ENCODE peak calls at places on chromosomes 5 and 9, in five cellular contexts. One of them, this sample, is unnamed.

GRCh38 chr9:27451207-27451792 is 72.8 kb upstream of the IFNK start:
- DNase-seq in bronchial epithelial cell: no peak
- DNase-seq in right cardiac atrium: no peak
- DNase-seq in tibial artery: no peak
- DNase-seq in epithelial cell of proximal tubule: no peak
- DNase-seq in this sample: no peak

GRCh38 chr5:72063219-72063819 is 44.0 kb upstream of the MAP1B start:
- DNase-seq in bronchial epithelial cell: peak
- DNase-seq in right cardiac atrium: no peak
- DNase-seq in tibial artery: no peak
- DNase-seq in epithelial cell of proximal tubule: no peak
- DNase-seq in this sample: no peak

GRCh38 chr5:44821164-44821563 is 12.4 kb downstream of the MRPS30 start:
- DNase-seq in bronchial epithelial cell: no peak
- DNase-seq in right cardiac atrium: no peak
- DNase-seq in tibial artery: no peak
- DNase-seq in epithelial cell of proximal tubule: no peak
- DNase-seq in this sample: no peak

GRCh38 chr9:70285246-70285645 is 26.5 kb downstream of the SMC5 start:
- DNase-seq in bronchial epithelial cell: no peak
- DNase-seq in right cardiac atrium: no peak
- DNase-seq in tibial artery: no peak
- DNase-seq in epithelial cell of proximal tubule: no peak
- DNase-seq in this sample: no peak

GRCh38 chr5:127878174-127878750 is 175.1 kb downstream of the CCDC192 start:
- DNase-seq in bronchial epithelial cell: peak
- DNase-seq in right cardiac atrium: peak
- DNase-seq in tibial artery: no peak
- DNase-seq in epithelial cell of proximal tubule: no peak
- DNase-seq in this sample: no peak

GRCh38 chr5:141814064-141814982 is 63.9 kb downstream of the PCDH1 start:
- DNase-seq in bronchial epithelial cell: peak
- DNase-seq in right cardiac atrium: peak
- DNase-seq in tibial artery: no peak
- DNase-seq in epithelial cell of proximal tubule: no peak
- DNase-seq in this sample: no peak

GRCh38 chr9:129895376-129896268 is 60.4 kb downstream of the USP20 start:
- DNase-seq in bronchial epithelial cell: no peak
- DNase-seq in right cardiac atrium: no peak
- DNase-seq in tibial artery: no peak
- DNase-seq in epithelial cell of proximal tubule: no peak
- DNase-seq in this sample: no peak

GRCh38 chr5:157303667-157304327 is 37.9 kb downstream of the CYFIP2 start:
- DNase-seq in bronchial epithelial cell: no peak
- DNase-seq in right cardiac atrium: peak
- DNase-seq in tibial artery: no peak
- DNase-seq in epithelial cell of proximal tubule: no peak
- DNase-seq in this sample: no peak

GRCh38 chr5:68356216-68356615 is 140.7 kb downstream of the PIK3R1 start:
- DNase-seq in bronchial epithelial cell: no peak
- DNase-seq in right cardiac atrium: no peak
- DNase-seq in tibial artery: no peak
- DNase-seq in epithelial cell of proximal tubule: no peak
- DNase-seq in this sample: no peak

GRCh38 chr9:115213777-115214428 is 95.9 kb upstream of the TNC start:
- DNase-seq in bronchial epithelial cell: peak
- DNase-seq in right cardiac atrium: no peak
- DNase-seq in tibial artery: no peak
- DNase-seq in epithelial cell of proximal tubule: peak
- DNase-seq in this sample: peak

GRCh38 chr5:10854526-10855277 is 93.7 kb upstream of the DAP start:
- DNase-seq in bronchial epithelial cell: no peak
- DNase-seq in right cardiac atrium: peak
- DNase-seq in tibial artery: peak
- DNase-seq in epithelial cell of proximal tubule: peak
- DNase-seq in this sample: no peak

GRCh38 chr9:26949604-26950003 is 2.6 kb upstream of the PLAA start:
- DNase-seq in bronchial epithelial cell: peak
- DNase-seq in right cardiac atrium: no peak
- DNase-seq in tibial artery: no peak
- DNase-seq in epithelial cell of proximal tubule: no peak
- DNase-seq in this sample: no peak

GRCh38 chr5:176514244-176514918 is 22.8 kb downstream of the RNF44 start:
- DNase-seq in bronchial epithelial cell: no peak
- DNase-seq in right cardiac atrium: no peak
- DNase-seq in tibial artery: no peak
- DNase-seq in epithelial cell of proximal tubule: no peak
- DNase-seq in this sample: no peak

GRCh38 chr9:125332527-125332926 is 70.9 kb downstream of the GAPVD1 start:
- DNase-seq in bronchial epithelial cell: no peak
- DNase-seq in right cardiac atrium: no peak
- DNase-seq in tibial artery: no peak
- DNase-seq in epithelial cell of proximal tubule: no peak
- DNase-seq in this sample: no peak

GRCh38 chr5:40871177-40871576 is 30.0 kb downstream of the CARD6 start:
- DNase-seq in bronchial epithelial cell: peak
- DNase-seq in right cardiac atrium: no peak
- DNase-seq in tibial artery: no peak
- DNase-seq in epithelial cell of proximal tubule: no peak
- DNase-seq in this sample: no peak

GRCh38 chr5:52725065-52725746 is 62.5 kb upstream of the ITGA1 start:
- DNase-seq in bronchial epithelial cell: peak
- DNase-seq in right cardiac atrium: no peak
- DNase-seq in tibial artery: no peak
- DNase-seq in epithelial cell of proximal tubule: no peak
- DNase-seq in this sample: no peak

GRCh38 chr5:91487420-91487819 is 104.3 kb upstream of the ARRDC3 start:
- DNase-seq in bronchial epithelial cell: no peak
- DNase-seq in right cardiac atrium: no peak
- DNase-seq in tibial artery: no peak
- DNase-seq in epithelial cell of proximal tubule: no peak
- DNase-seq in this sample: no peak

GRCh38 chr5:98483301-98483700 is 290.2 kb upstream of the RGMB start:
- DNase-seq in bronchial epithelial cell: no peak
- DNase-seq in right cardiac atrium: no peak
- DNase-seq in tibial artery: no peak
- DNase-seq in epithelial cell of proximal tubule: no peak
- DNase-seq in this sample: no peak

GRCh38 chr9:108041551-108041950 is 552.0 kb upstream of the KLF4 start:
- DNase-seq in bronchial epithelial cell: peak
- DNase-seq in right cardiac atrium: no peak
- DNase-seq in tibial artery: no peak
- DNase-seq in epithelial cell of proximal tubule: peak
- DNase-seq in this sample: no peak

GRCh38 chr5:36719266-36719665 is 112.9 kb downstream of the SLC1A3 start:
- DNase-seq in bronchial epithelial cell: no peak
- DNase-seq in right cardiac atrium: no peak
- DNase-seq in tibial artery: no peak
- DNase-seq in epithelial cell of proximal tubule: no peak
- DNase-seq in this sample: no peak

GRCh38 chr5:55226027-55226933 is 835 bp downstream of the MCIDAS start:
- DNase-seq in bronchial epithelial cell: peak
- DNase-seq in right cardiac atrium: peak
- DNase-seq in tibial artery: no peak
- DNase-seq in epithelial cell of proximal tubule: no peak
- DNase-seq in this sample: no peak

GRCh38 chr5:157366741-157367684 is 93.0 kb upstream of the NIPAL4 start:
- DNase-seq in bronchial epithelial cell: peak
- DNase-seq in right cardiac atrium: peak
- DNase-seq in tibial artery: no peak
- DNase-seq in epithelial cell of proximal tubule: no peak
- DNase-seq in this sample: peak

GRCh38 chr9:136316271-136316751 is 11.0 kb upstream of the GPSM1 start:
- DNase-seq in bronchial epithelial cell: no peak
- DNase-seq in right cardiac atrium: peak
- DNase-seq in tibial artery: no peak
- DNase-seq in epithelial cell of proximal tubule: no peak
- DNase-seq in this sample: no peak

GRCh38 chr5:6868170-6868569 is 154.9 kb downstream of the TENT4A start:
- DNase-seq in bronchial epithelial cell: no peak
- DNase-seq in right cardiac atrium: no peak
- DNase-seq in tibial artery: no peak
- DNase-seq in epithelial cell of proximal tubule: no peak
- DNase-seq in this sample: peak

DNA sequence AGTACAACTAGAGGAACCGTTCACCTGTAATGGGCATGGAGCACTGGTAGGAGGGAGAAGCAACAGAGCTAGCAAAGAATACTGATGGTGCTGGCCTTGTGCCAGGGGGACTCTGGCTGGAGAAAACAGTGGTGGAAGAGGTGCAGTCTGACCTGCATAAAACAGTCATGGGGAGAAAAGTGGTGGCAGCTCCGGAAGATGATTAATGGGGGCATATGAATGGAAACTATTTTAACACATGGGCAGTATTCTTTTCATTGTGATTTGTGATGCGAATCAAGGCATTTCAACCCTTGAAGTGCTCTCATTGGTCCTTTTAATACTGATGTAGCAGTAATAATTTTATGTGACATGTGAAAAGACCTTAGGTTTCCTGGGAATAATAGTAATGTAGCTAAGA is 219.6 kb downstream of the ADAMTS6 start:
- DNase-seq in bronchial epithelial cell: no peak
- DNase-seq in right cardiac atrium: peak
- DNase-seq in tibial artery: no peak
- DNase-seq in epithelial cell of proximal tubule: no peak
- DNase-seq in this sample: no peak
- H3K4me3 ChIP-seq in bronchial epithelial cell: no peak
- H3K4me3 ChIP-seq in right cardiac atrium: no peak
- H3K4me3 ChIP-seq in tibial artery: no peak
- H3K4me3 ChIP-seq in epithelial cell of proximal tubule: no peak
- H3K4me3 ChIP-seq in this sample: no peak

GRCh38 chr9:114156311-114156657 is 947 bp downstream of the COL27A1 start:
- DNase-seq in bronchial epithelial cell: no peak
- DNase-seq in right cardiac atrium: no peak
- DNase-seq in tibial artery: peak
- DNase-seq in epithelial cell of proximal tubule: no peak
- DNase-seq in this sample: no peak
- H3K4me3 ChIP-seq in bronchial epithelial cell: peak
- H3K4me3 ChIP-seq in right cardiac atrium: peak
- H3K4me3 ChIP-seq in tibial artery: peak
- H3K4me3 ChIP-seq in epithelial cell of proximal tubule: peak
- H3K4me3 ChIP-seq in this sample: peak

GRCh38 chr5:125575561-125576504 is 829.4 kb upstream of the ZNF608 start:
- DNase-seq in bronchial epithelial cell: no peak
- DNase-seq in right cardiac atrium: no peak
- DNase-seq in tibial artery: no peak
- DNase-seq in epithelial cell of proximal tubule: no peak
- DNase-seq in this sample: peak
- H3K4me3 ChIP-seq in bronchial epithelial cell: no peak
- H3K4me3 ChIP-seq in right cardiac atrium: no peak
- H3K4me3 ChIP-seq in tibial artery: no peak
- H3K4me3 ChIP-seq in epithelial cell of proximal tubule: no peak
- H3K4me3 ChIP-seq in this sample: no peak

GRCh38 chr5:109411627-109412026 is 1.9 kb upstream of the PJA2 start:
- DNase-seq in bronchial epithelial cell: peak
- DNase-seq in right cardiac atrium: no peak
- DNase-seq in tibial artery: no peak
- DNase-seq in epithelial cell of proximal tubule: peak
- DNase-seq in this sample: no peak
- H3K4me3 ChIP-seq in bronchial epithelial cell: no peak
- H3K4me3 ChIP-seq in right cardiac atrium: no peak
- H3K4me3 ChIP-seq in tibial artery: no peak
- H3K4me3 ChIP-seq in epithelial cell of proximal tubule: no peak
- H3K4me3 ChIP-seq in this sample: no peak

GRCh38 chr5:150302301-150303069 is at the start of gene ARSI:
- DNase-seq in bronchial epithelial cell: no peak
- DNase-seq in right cardiac atrium: peak
- DNase-seq in tibial artery: no peak
- DNase-seq in epithelial cell of proximal tubule: no peak
- DNase-seq in this sample: peak
- H3K4me3 ChIP-seq in bronchial epithelial cell: peak
- H3K4me3 ChIP-seq in right cardiac atrium: peak
- H3K4me3 ChIP-seq in tibial artery: peak
- H3K4me3 ChIP-seq in epithelial cell of proximal tubule: peak
- H3K4me3 ChIP-seq in this sample: peak

GRCh38 chr5:143132739-143133138 is 270.7 kb downstream of the NR3C1 start:
- DNase-seq in bronchial epithelial cell: no peak
- DNase-seq in right cardiac atrium: no peak
- DNase-seq in tibial artery: no peak
- DNase-seq in epithelial cell of proximal tubule: no peak
- DNase-seq in this sample: no peak
- H3K4me3 ChIP-seq in bronchial epithelial cell: no peak
- H3K4me3 ChIP-seq in right cardiac atrium: no peak
- H3K4me3 ChIP-seq in tibial artery: no peak
- H3K4me3 ChIP-seq in epithelial cell of proximal tubule: no peak
- H3K4me3 ChIP-seq in this sample: no peak

GRCh38 chr5:14190194-14191164 is 47.3 kb downstream of the TRIO start:
- DNase-seq in bronchial epithelial cell: peak
- DNase-seq in right cardiac atrium: no peak
- DNase-seq in tibial artery: no peak
- DNase-seq in epithelial cell of proximal tubule: peak
- DNase-seq in this sample: no peak
- H3K4me3 ChIP-seq in bronchial epithelial cell: no peak
- H3K4me3 ChIP-seq in right cardiac atrium: no peak
- H3K4me3 ChIP-seq in tibial artery: peak
- H3K4me3 ChIP-seq in epithelial cell of proximal tubule: peak
- H3K4me3 ChIP-seq in this sample: peak

This sample was measured in sigmoid colon.